ENCODE peak calls at places on chromosomes 11 and 22, in four cellular contexts. K, P, H and I are unnamed samples.

GRCh38 chr22:44597616-44598015 is 99.6 kb upstream of the RTL6 start:
- DNase-seq in K (no peak), P (no peak), H (no peak), I (no peak)

GRCh38 chr11:109853156-109853776 is 239.9 kb upstream of the ZC3H12C start:
- DNase-seq in K (no peak), P (peak; percentile 56), H (peak; percentile 15), I (peak; percentile 47)

GRCh38 chr22:46024136-46024840 is 47.3 kb upstream of the WNT7B start:
- DNase-seq in K (no peak), P (no peak), H (no peak), I (no peak)

GRCh38 chr22:20015971-20016733 is 471 bp downstream of the ARVCF start:
- DNase-seq in K (no peak), P (no peak), H (peak; percentile 27), I (no peak)

GRCh38 chr22:37782340-37783168 is 25.2 kb upstream of the GCAT start:
- DNase-seq in K (no peak), P (no peak), H (peak; percentile 63), I (no peak)

GRCh38 chr11:83061883-83062282 is 9.8 kb downstream of the RAB30 start:
- DNase-seq in K (no peak), P (peak; percentile 92), H (no peak), I (no peak)

GRCh38 chr11:37972691-37973090 is 1374.7 kb upstream of the RAG2 start:
- DNase-seq in K (no peak), P (no peak), H (no peak), I (no peak)

GRCh38 chr11:27282141-27282590 is 80.8 kb downstream of the CCDC34 start:
- DNase-seq in K (no peak), P (no peak), H (peak; percentile 60), I (no peak)

GRCh38 chr11:61922539-61922938 is 5.2 kb upstream of the RAB3IL1 start:
- DNase-seq in K (no peak), P (no peak), H (no peak), I (no peak)

GRCh38 chr11:19368726-19369364 is 128.1 kb upstream of the E2F8 start:
- DNase-seq in K (no peak), P (no peak), H (no peak), I (no peak)
- H3K4me1 ChIP-seq in K (peaks cover 2% of the 10 kb centered on the region), P (peaks cover 12% of the 10 kb centered on the region), H (no peaks in the 10 kb centered on the region), I (no peaks in the 10 kb centered on the region)

GRCh38 chr11:131796541-131796940 is 426.1 kb downstream of the NTM start:
- DNase-seq in K (no peak), P (no peak), H (no peak), I (no peak)
- TF ChIP-seq SUZ12 in K (no peak), P (no peak), H (no peak), I (no peak)

GRCh38 chr11:65586247-65586630 is 9.4 kb downstream of the KCNK7 start:
- DNase-seq in K (no peak), P (no peak), H (no peak), I (no peak)

GRCh38 chr11:65590240-65590738 is 5.3 kb downstream of the KCNK7 start:
- DNase-seq in K (no peak), P (no peak), H (no peak), I (no peak)

GRCh38 chr11:65586676-65587075 is 8.9 kb downstream of the KCNK7 start:
- DNase-seq in K (no peak), P (no peak), H (no peak), I (peak; percentile 64)

GRCh38 chr11:65589444-65590239 is 6.0 kb downstream of the KCNK7 start:
- DNase-seq in K (no peak), P (no peak), H (no peak), I (no peak)

GRCh38 chr11:65588199-65589054 is 7.2 kb downstream of the KCNK7 start:
- DNase-seq in K (no peak), P (peak; percentile 96), H (peak; percentile 73), I (peak; percentile 48)
- H3K9ac ChIP-seq in K (no peak overlapping the region), P (peak overlapping the region; percentile 62), H (no peak overlapping the region), I (peak overlapping the region; percentile 23)

DNA sequence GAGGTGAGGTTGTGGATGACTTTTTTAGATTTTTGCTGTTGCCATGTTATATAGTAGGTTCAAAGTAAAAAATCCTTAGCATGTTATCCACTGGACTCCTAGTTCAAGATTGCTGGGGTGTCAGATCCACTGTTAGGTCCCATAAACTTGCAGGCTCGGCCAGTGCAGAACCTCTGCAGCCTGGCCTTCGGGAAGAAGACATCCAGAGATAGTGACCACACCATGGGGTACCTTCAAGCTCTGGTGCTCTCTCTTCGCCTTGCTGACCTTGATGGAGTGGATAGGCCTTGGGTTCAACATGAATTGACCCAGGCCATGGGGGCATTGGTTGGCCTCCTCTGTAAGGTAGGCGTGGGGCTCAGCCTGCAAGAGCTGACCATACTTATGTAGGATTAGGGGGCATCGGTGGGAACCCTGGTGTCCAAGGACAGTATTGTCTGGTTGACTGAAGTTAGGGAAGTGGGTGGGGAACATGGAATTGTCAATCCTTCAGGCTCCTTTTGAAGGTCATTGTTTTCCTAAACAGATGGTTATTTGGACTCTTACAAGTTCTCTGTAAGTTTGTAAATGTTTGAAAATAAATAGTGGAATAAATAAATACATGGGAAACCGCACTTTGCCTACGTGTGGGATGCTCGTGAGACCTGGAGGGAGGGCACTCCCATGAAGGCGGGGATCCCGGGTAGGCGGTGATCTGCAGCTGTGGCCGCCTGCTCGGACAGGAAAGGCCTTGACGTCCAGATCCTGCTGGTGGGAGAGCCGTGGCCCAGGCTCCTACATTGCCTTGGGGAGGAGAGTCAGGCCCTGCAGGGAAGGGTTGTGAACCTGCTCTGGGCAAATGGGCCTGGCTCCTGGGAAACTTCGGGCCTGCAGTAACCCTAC is 37.1 kb downstream of the BCR start:
- DNase-seq in K (no peak), P (no peak), H (no peak), I (no peak)
- H3K4me1 ChIP-seq in K (peaks cover 5% of the 10 kb centered on the region), P (peaks cover 44% of the 10 kb centered on the region), H (peaks cover 64% of the 10 kb centered on the region), I (peaks cover 29% of the 10 kb centered on the region)

DNA sequence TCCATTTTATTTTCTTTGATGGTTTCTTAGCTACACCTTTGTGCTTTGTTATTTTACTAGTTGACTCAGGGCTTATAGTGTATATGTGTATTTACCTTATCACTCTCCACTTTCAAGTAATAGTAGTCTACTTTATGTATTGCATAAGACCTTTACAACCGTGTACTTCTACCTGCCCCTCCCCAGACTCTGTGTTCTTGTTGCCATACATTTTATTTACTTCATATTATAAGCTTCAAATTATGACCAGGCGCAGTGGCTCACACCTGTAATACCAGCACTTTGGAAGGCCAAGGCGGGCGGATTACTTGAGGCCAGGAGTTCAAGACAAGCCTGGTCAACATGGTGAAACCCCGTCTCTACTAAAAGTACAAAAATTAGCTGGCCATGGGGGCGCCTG is 28.2 kb upstream of the CTSD start:
- DNase-seq in K (no peak), P (no peak), H (no peak), I (no peak)
- TF ChIP-seq SUZ12 in K (no peak), P (no peak), H (no peak), I (no peak)

GRCh38 chr22:23696326-23696851 is 5.6 kb downstream of the RGL4 start:
- DNase-seq in K (no peak), P (peak; percentile 33), H (no peak), I (no peak)
- H3K9ac ChIP-seq in K (no peak overlapping the region), P (peak overlapping the region; percentile 68), H (no peak overlapping the region), I (no peak overlapping the region)

GRCh38 chr11:104735013-104735412 is 163.2 kb downstream of the CASP12 start:
- DNase-seq in K (no peak), P (no peak), H (no peak), I (no peak)
- H3K4me1 ChIP-seq in K (no peaks in the 10 kb centered on the region), P (no peaks in the 10 kb centered on the region), H (no peaks in the 10 kb centered on the region), I (no peaks in the 10 kb centered on the region)

GRCh38 chr11:72773291-72773690 is 20.6 kb downstream of the STARD10 start:
- DNase-seq in K (no peak), P (no peak), H (no peak), I (no peak)
- TF ChIP-seq SUZ12 in K (no peak), P (no peak), H (no peak), I (no peak)